ENCODE peak calls at places on chromosome 20, in five cellular contexts. R is heart left ventricle, S is fibroblast of lung, I is adrenal gland, N is transverse colon. H is an unnamed sample.

GRCh38 chr20:46946796-46947195 is 52.2 kb downstream of the EYA2 start:
- DNase-seq in R (no peak), S (no peak), N (no peak), I (no peak), H (no peak)

GRCh38 chr20:13412806-13413445 is 191.9 kb downstream of the ISM1 start:
- DNase-seq in N (no peak), I (no peak), S (peak), R (no peak), H (no peak)

GRCh38 chr20:953742-954141 is 37.6 kb upstream of the ANGPT4 start:
- DNase-seq in S (no peak), N (no peak), I (no peak), R (no peak), H (no peak)

GRCh38 chr20:2379511-2380229 is 1.0 kb upstream of the TGM6 start:
- DNase-seq in N (no peak), I (no peak), R (no peak), S (no peak), H (no peak)

GRCh38 chr20:47453167-47453782 is 48.4 kb upstream of the NCOA3 start:
- DNase-seq in R (peak), N (peak), S (peak), I (no peak), H (no peak)

GRCh38 chr20:7742479-7742878 is 197.8 kb downstream of the HAO1 start:
- DNase-seq in R (no peak), N (no peak), S (peak), I (no peak), H (no peak)

GRCh38 chr20:5770987-5771318 is 20.8 kb downstream of the SHLD1 start:
- DNase-seq in N (no peak), R (no peak), I (no peak), S (no peak), H (no peak)

GRCh38 chr20:64064145-64064698 is 1.2 kb downstream of the TCEA2 start:
- DNase-seq in I (peak), N (no peak), R (no peak), S (peak), H (peak)

GRCh38 chr20:44707259-44707580 is 7.9 kb upstream of the CCN5 start:
- DNase-seq in S (no peak), N (no peak), I (no peak), R (no peak), H (no peak)

GRCh38 chr20:19996970-19997369 is 20.2 kb upstream of the NAA20 start:
- DNase-seq in N (no peak), S (no peak), I (no peak), R (no peak), H (no peak)

GRCh38 chr20:6142348-6142993 is 19.6 kb upstream of the FERMT1 start:
- DNase-seq in R (no peak), I (peak), N (peak), S (peak), H (no peak)

GRCh38 chr20:3857405-3857804 is 10.8 kb downstream of the MAVS start:
- DNase-seq in I (no peak), N (peak), S (no peak), R (no peak), H (no peak)

GRCh38 chr20:63848003-63848911 is 13.0 kb upstream of the ABHD16B start:
- DNase-seq in I (no peak), R (peak), N (no peak), S (no peak), H (peak)

GRCh38 chr20:14360386-14360785 is 23.0 kb upstream of the FLRT3 start:
- DNase-seq in N (no peak), R (no peak), S (no peak), I (no peak), H (no peak)

GRCh38 chr20:20614391-20614790 is 98.1 kb downstream of the RALGAPA2 start:
- DNase-seq in N (no peak), R (no peak), S (peak), I (no peak), H (no peak)

GRCh38 chr20:23609486-23610109 is 3.9 kb upstream of the CST9 start:
- DNase-seq in S (no peak), R (no peak), I (no peak), N (no peak), H (no peak)
- H3K4me3 ChIP-seq in S (no peak), R (no peak), I (no peak), N (no peak), H (no peak)

DNA sequence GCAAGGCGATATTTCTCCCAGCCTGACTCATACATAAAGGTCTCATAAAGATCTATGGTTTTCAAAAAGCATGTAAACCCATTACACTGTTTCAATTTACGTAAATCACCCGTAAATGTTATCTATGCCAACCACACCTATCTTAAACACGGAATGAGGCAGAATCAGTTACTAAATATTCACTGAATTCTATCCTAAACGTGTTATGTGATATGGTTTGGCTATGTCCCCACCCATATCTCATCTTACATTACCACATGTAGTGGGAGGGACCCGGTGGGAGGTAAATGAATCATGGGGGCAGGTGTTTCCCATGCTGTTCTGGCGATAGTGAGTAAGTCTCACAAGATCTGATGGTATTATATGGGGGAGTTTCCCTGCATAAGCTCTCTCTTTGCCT is 621.5 kb downstream of the KIF16B start:
- DNase-seq in N (no peak), R (no peak), I (no peak), S (no peak), H (no peak)
- H3K4me3 ChIP-seq in N (no peak), R (no peak), I (no peak), S (no peak), H (no peak)

DNA sequence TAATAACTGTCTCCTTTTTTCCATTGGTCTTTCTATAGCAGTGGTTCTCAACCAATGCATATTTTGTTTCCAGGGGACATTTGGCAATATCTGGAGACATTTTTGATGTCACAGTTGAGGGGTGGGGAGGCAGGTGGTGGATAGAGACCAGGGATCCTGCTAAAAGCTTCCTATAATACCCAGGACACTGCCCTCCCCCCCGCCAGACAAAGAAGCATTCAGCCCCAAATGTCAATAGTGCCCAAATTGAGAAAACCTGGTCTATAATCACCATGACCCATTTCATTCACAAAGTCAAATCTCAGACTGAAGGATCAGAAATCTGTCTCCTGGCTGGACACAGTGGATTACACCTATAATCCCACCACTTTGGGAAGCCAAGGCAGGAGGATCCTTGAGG is 128.8 kb downstream of the BMP7 start:
- DNase-seq in R (no peak), I (no peak), N (no peak), S (no peak), H (no peak)
- H3K4me3 ChIP-seq in R (no peak), I (no peak), N (no peak), S (no peak), H (no peak)

GRCh38 chr20:17376031-17376430 is 149.2 kb downstream of the PCSK2 start:
- DNase-seq in S (no peak), N (no peak), R (no peak), I (no peak), H (no peak)
- H3K4me3 ChIP-seq in S (no peak), N (no peak), R (no peak), I (no peak), H (no peak)

GRCh38 chr20:62339647-62340062 is 27.5 kb downstream of the LAMA5 start:
- DNase-seq in S (no peak), N (peak), I (no peak), R (no peak), H (no peak)
- H3K4me3 ChIP-seq in S (no peak), N (no peak), I (no peak), R (no peak), H (no peak)

GRCh38 chr20:37915434-37915787 is 12.5 kb downstream of the VSTM2L start:
- DNase-seq in S (no peak), N (no peak), R (no peak), I (no peak), H (no peak)
- H3K4me3 ChIP-seq in S (no peak), N (no peak), R (no peak), I (peak), H (no peak)

GRCh38 chr20:49285813-49286494 is 8.1 kb upstream of the ZNFX1 start:
- DNase-seq in I (no peak), R (no peak), S (no peak), N (no peak), H (no peak)
- H3K4me3 ChIP-seq in I (no peak), R (no peak), S (no peak), N (no peak), H (no peak)

GRCh38 chr20:32207211-32207625 is 325 bp downstream of the PLAGL2 start:
- DNase-seq in R (no peak), I (peak), S (no peak), N (no peak), H (peak)

GRCh38 chr20:32203556-32204484 is 3.7 kb downstream of the PLAGL2 start:
- DNase-seq in N (peak), S (peak), R (peak), I (no peak), H (peak)

GRCh38 chr20:32206383-32207210 is 946 bp downstream of the PLAGL2 start:
- DNase-seq in N (no peak), I (no peak), R (no peak), S (no peak), H (no peak)

GRCh38 chr20:32205502-32206382 is 1.8 kb downstream of the PLAGL2 start:
- DNase-seq in S (no peak), R (no peak), N (no peak), I (no peak), H (no peak)

DNA sequence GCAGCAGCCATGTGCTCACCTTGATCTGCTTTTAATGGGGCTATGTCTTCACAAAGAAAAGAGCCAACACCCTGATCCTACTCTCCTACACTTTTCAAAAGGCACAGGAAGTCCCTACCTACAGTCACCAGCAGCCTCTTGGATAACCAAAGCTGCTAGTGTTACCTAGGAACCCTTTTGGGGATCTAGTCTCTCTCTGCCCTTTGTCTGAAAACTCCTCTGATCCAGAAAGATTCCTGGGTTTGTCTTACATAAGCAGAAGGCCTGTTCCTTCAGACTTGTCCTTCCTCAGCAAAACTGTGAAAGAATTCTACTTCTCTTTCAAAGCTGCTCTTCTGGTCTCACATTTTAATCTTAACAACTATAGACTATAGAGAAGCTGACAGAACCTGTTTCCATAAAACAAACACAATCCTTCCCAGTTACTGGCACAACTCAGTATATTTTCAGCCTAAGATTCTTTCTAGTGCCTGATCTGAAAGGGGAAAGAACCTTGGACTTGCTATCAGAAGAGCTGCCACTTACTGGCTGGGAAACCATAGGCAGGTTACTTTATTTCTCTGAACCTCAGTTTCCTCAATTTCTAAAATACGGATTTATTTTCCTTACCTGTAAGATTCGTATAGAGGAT is 2.9 kb downstream of the PLAGL2 start:
- DNase-seq in I (no peak), S (no peak), N (no peak), R (no peak), H (no peak)
- H3K4me3 ChIP-seq in I (no peak), S (no peak), N (peak), R (no peak), H (no peak)

DNA sequence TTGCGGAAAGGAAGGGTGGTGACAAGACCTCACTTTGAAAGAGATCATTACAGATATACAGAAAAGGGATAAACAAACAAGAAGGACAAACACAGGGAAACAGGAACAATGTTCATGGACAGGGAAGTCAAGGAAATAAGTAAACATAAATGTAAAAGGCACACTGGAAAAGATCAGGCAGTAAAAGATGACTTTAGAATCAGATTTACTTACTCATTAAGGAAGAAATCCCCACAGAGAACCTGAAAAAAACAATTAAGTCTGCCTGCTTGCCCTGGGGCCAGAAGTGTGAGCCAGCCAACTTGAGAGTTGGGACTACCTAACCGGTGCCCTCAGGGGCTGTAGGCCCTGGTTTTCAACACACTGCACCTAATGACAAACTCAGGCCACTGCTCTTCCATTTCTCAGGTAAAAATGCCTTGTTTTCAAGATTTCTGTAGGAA is 1.7 kb downstream of the APMAP start:
- DNase-seq in R (no peak), S (no peak), N (no peak), I (no peak), H (no peak)
- H3K4me3 ChIP-seq in R (no peak), S (peak), N (peak), I (no peak), H (no peak)

GRCh38 chr20:51767018-51767866 is 948 bp downstream of the ATP9A start:
- DNase-seq in I (peak), S (peak), N (peak), R (peak), H (peak)
- H3K4me3 ChIP-seq in I (peak), S (peak), N (peak), R (peak), H (peak)